ENCODE peak calls at places on chromosomes 7 and 10, in seven cellular contexts. A is PC-3, P is endothelial cell of umbilical vein, Q is IMR-90, T is neural progenitor cell, B is neuronal stem cell, J is GM23248. I is an unnamed sample.

GRCh38 chr7:32206987-32207386 is 136.8 kb upstream of the PDE1C start:
- DNase-seq in A (peak; percentile 44), P (peak; percentile 7), Q (peak; percentile 3), T (peak; percentile 69), B (peak; percentile 18), J (peak; percentile 49), I (no peak)

GRCh38 chr10:128150045-128150493 is 23.8 kb upstream of the MKI67 start:
- DNase-seq in A (peak; percentile 69), P (peak; percentile 61), Q (peak; percentile 51), T (peak; percentile 93), B (peak; percentile 83), J (peak; percentile 81), I (peak; percentile 78)

GRCh38 chr10:22682237-22683192 is 31.9 kb downstream of the PIP4K2A start:
- DNase-seq in A (peak; percentile 78), P (no peak), Q (peak; percentile 58), T (no peak), B (no peak), J (peak; percentile 62), I (no peak)

GRCh38 chr10:31172925-31173324 is 141.3 kb upstream of the ZNF438 start:
- DNase-seq in A (no peak), P (no peak), Q (no peak), T (no peak), B (no peak), J (no peak), I (no peak)

GRCh38 chr7:52233248-52233647 is 802.2 kb upstream of the POM121L12 start:
- DNase-seq in A (no peak), P (no peak), Q (no peak), T (no peak), B (no peak), J (no peak), I (no peak)

GRCh38 chr10:69464801-69465401 is 13.6 kb downstream of the TSPAN15 start:
- DNase-seq in A (no peak), P (no peak), Q (no peak), T (no peak), B (no peak), J (no peak), I (no peak)

GRCh38 chr10:93921338-93921737 is 27.6 kb downstream of the SLC35G1 start:
- DNase-seq in A (no peak), P (no peak), Q (no peak), T (peak; percentile 30), B (no peak), J (no peak), I (peak; percentile 35)

GRCh38 chr10:116271593-116272496 is 1.2 kb downstream of the GFRA1 start:
- DNase-seq in A (no peak), P (no peak), Q (peak; percentile 4), T (peak; percentile 57), B (peak; percentile 31), J (peak; percentile 64), I (no peak)

GRCh38 chr7:50229964-50230363 is 74.6 kb upstream of the IKZF1 start:
- DNase-seq in A (peak; percentile 18), P (no peak), Q (peak; percentile 8), T (peak; percentile 19), B (no peak), J (no peak), I (no peak)

GRCh38 chr7:105643857-105644256 is 62.6 kb upstream of the EFCAB10 start:
- DNase-seq in A (no peak), P (no peak), Q (no peak), T (no peak), B (no peak), J (no peak), I (no peak)

GRCh38 chr7:83588602-83589240 is 60.2 kb downstream of the SEMA3E start:
- DNase-seq in A (peak; percentile 58), P (no peak), Q (no peak), T (no peak), B (no peak), J (peak; percentile 25), I (no peak)

GRCh38 chr7:44378744-44379143 is 53.4 kb upstream of the CAMK2B start:
- DNase-seq in A (peak; percentile 90), P (peak; percentile 79), Q (peak; percentile 92), T (no peak), B (no peak), J (peak; percentile 95), I (no peak)

GRCh38 chr10:90430186-90430585 is 427.7 kb downstream of the HTR7 start:
- DNase-seq in A (no peak), P (peak; percentile 55), Q (no peak), T (no peak), B (no peak), J (no peak), I (no peak)

DNA sequence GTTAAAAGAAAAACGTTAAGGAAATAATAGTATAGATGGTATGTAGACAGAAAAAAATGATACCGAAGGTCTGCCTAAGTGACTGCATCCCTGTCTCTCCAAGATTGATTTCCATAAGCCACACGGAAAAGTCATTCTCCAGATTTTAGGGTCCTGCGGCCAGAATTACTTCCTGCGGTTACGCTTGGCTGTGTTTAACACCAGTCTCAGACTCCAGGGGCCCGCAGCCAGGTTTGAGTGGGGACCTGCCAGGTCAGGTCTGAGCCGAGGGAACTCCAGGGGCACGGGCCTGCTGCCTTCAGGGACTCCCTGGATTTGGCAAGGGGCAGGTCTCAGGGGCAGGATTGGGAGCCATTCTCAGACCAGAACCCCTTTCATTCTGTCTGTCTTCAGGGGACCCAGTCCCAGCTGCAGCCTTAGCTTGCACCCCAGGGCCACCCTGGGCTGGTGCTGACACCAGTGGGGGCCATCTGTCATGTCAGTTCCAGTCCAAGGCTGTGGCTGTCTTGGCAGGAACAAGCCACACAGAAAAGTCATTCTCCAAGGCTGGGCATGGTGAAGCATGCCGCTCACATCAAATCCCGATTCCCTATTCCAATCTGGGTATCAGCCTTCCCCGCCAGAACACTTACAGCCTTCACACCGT is 39.0 kb downstream of the TMEM120A start:
- DNase-seq in A (no peak), P (no peak), Q (no peak), T (no peak), B (no peak), J (no peak), I (no peak)
- H3K4me3 ChIP-seq in A (no peak overlapping the region), P (no peak overlapping the region), Q (no peak overlapping the region), T (no peak overlapping the region), B (no peak overlapping the region), J (no peak overlapping the region), I (no peak overlapping the region)

GRCh38 chr7:23698822-23699221 is 11.2 kb upstream of the STK31 start:
- DNase-seq in A (no peak), P (no peak), Q (no peak), T (no peak), B (no peak), J (no peak), I (no peak)
- H3K36me3 ChIP-seq in A (no peaks in the 10 kb centered on the region), P (no peaks in the 10 kb centered on the region), Q (no peaks in the 10 kb centered on the region), T (peaks cover 5% of the 10 kb centered on the region), B (peaks cover 1% of the 10 kb centered on the region), J (no peaks in the 10 kb centered on the region), I (no peaks in the 10 kb centered on the region)

DNA sequence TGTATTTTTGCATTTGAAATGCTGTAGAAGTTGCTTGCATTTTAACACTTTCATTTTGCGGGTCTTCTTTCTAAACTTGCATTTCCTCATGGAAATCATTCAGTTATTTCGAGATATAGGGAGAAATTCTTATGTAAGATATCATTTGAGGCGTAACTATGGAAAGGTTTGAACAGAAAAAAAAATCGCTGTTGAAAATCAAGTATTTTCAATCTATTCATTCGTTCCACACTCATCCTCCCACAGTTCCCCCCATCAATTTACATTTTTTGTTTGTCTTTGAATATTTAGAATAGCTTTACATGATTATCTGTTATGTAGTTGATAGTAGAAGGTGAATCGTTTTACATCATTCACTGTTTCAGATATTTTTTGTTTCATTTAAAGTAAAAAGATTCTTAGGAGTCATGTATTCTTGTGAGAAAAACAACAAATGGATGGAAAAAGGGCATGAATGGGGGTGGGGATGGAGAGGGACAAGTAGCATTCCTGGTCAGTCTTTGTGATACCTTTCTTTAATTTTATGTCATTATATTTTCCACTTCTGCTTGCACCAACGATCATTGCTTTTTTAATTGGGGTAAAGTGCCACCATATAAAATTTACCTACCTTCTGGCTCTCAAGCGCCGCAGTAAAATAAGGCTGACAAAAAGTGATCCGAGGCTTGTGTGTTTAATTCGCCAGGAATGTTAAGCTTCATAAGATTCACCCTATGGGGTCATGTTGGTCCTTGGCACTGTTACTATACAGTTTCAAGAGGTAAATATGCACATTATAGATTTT is 3.2 kb upstream of the SKIDA1 start:
- DNase-seq in A (no peak), P (peak; percentile 28), Q (no peak), T (peak; percentile 76), B (no peak), J (no peak), I (no peak)
- H3K9ac ChIP-seq in A (no peak overlapping the region), P (peak overlapping the region; percentile 99), Q (peak overlapping the region; percentile 46), T (peak overlapping the region; percentile 95), B (no peak overlapping the region), J (peak overlapping the region; percentile 95), I (no peak overlapping the region)

GRCh38 chr7:42774436-42774835 is 137.4 kb downstream of the C7orf25 start:
- DNase-seq in A (no peak), P (no peak), Q (no peak), T (no peak), B (no peak), J (no peak), I (no peak)
- H3K4me3 ChIP-seq in A (no peak overlapping the region), P (no peak overlapping the region), Q (no peak overlapping the region), T (no peak overlapping the region), B (no peak overlapping the region), J (no peak overlapping the region), I (no peak overlapping the region)